ENCODE peak calls at places on chromosomes 13 and 19, in nine cellular contexts. R is stimulated activated CD4-positive, alpha-beta T cell treated with anti-CD3 and anti-CD28 coated beads, Interleukin-2, amount 100 ng/mL, for 48 hours; F is IMR-90; V is mucosa of gallbladder; G is aorta; W is vagina; T is CD4-positive, alpha-beta T cell; I is GM19239; N is fibroblast of lung. X is an unnamed sample.

GRCh38 chr13:21501709-21502108 is 42.6 kb upstream of the ZDHHC20 start:
- DNase-seq in F (no peak), W (no peak), G (no peak), N (no peak), R (no peak), I (no peak), V (no peak), T (no peak), X (no peak)

GRCh38 chr13:113077953-113078894 is 27.4 kb upstream of the F7 start:
- DNase-seq in W (no peak), N (no peak), G (peak; percentile 59), V (no peak), R (no peak), F (no peak), I (no peak), T (no peak), X (no peak)

GRCh38 chr13:99028890-99029289 is 51.0 kb upstream of the DOCK9 start:
- DNase-seq in V (no peak), W (peak; percentile 47), R (peak; percentile 25), I (no peak), F (no peak), T (peak; percentile 29), G (no peak), N (no peak), X (peak; percentile 19)

GRCh38 chr19:35342430-35342829 is 5.3 kb upstream of the FFAR1 start:
- DNase-seq in V (no peak), G (peak; percentile 31), T (no peak), I (no peak), W (no peak), F (no peak), N (no peak), R (no peak), X (no peak)

GRCh38 chr19:1340681-1341469 is 42.8 kb upstream of the NDUFS7 start:
- DNase-seq in R (no peak), W (no peak), N (no peak), F (no peak), V (no peak), G (no peak), T (no peak), I (no peak), X (no peak)

GRCh38 chr13:23506821-23507210 is 63.4 kb upstream of the TNFRSF19 start:
- DNase-seq in G (no peak), R (no peak), N (peak; percentile 98), T (no peak), V (no peak), I (no peak), F (peak; percentile 98), W (no peak), X (no peak)

GRCh38 chr19:48613852-48614435 is 932 bp downstream of the FAM83E start:
- DNase-seq in G (no peak), V (no peak), T (no peak), W (no peak), I (no peak), N (no peak), R (no peak), F (no peak), X (no peak)

GRCh38 chr13:109787135-109787954 is 962 bp upstream of the IRS2 start:
- DNase-seq in T (peak; percentile 36), R (peak; percentile 23), G (peak; percentile 83), I (no peak), N (peak; percentile 48), F (peak; percentile 33), W (no peak), V (no peak), X (peak; percentile 29)

X was measured in activated gamma-delta T cell treated with Interleukin-2 at 50 U/mL for 16 hours.